ENCODE peak calls at places on chromosome 14, in seven cellular contexts. X is K562, N is GM12892, D is HepG2, J is GM12878, Q is H1, W is SK-N-SH. P is an unnamed sample.

GRCh38 chr14:101292448-101292847 is 268.8 kb upstream of the DIO3 start:
- DNase-seq in X (no peak), N (no peak), D (no peak), J (no peak), Q (no peak), W (no peak), P (no peak)

GRCh38 chr14:49593016-49593415 is 5.7 kb upstream of the LRR1 start:
- DNase-seq in X (no peak), N (no peak), D (no peak), J (no peak), Q (no peak), W (no peak), P (no peak)

GRCh38 chr14:105841022-105842009 is 314.9 kb downstream of the TMEM121 start:
- DNase-seq in X (no peak), N (no peak), D (no peak), J (no peak), Q (no peak), W (no peak), P (no peak)

GRCh38 chr14:91399868-91400640 is 17.6 kb downstream of the CCDC88C start:
- DNase-seq in X (no peak), N (peak; percentile 64), D (no peak), J (no peak), Q (peak; percentile 55), W (no peak), P (no peak)

GRCh38 chr14:38405851-38406630 is 150.1 kb upstream of the CLEC14A start:
- DNase-seq in X (no peak), N (no peak), D (no peak), J (no peak), Q (no peak), W (no peak), P (no peak)

GRCh38 chr14:57293851-57294837 is 25.4 kb downstream of the AP5M1 start:
- DNase-seq in X (no peak), N (no peak), D (no peak), J (no peak), Q (no peak), W (no peak), P (no peak)

GRCh38 chr14:104217486-104218360 is 79.3 kb downstream of the KIF26A start:
- DNase-seq in X (no peak), N (no peak), D (no peak), J (no peak), Q (no peak), W (no peak), P (no peak)

GRCh38 chr14:96574633-96575191 is 72.5 kb downstream of the PAPOLA start:
- DNase-seq in X (no peak), N (no peak), D (no peak), J (no peak), Q (no peak), W (no peak), P (no peak)

GRCh38 chr14:71932229-71932951 is at the start of gene RGS6:
- DNase-seq in X (no peak), N (peak; percentile 52), D (peak; percentile 1), J (no peak), Q (peak; percentile 82), W (peak; percentile 52), P (peak; percentile 53)

GRCh38 chr14:62455446-62455845 is 589.8 kb downstream of the KCNH5 start:
- DNase-seq in X (no peak), N (no peak), D (no peak), J (no peak), Q (no peak), W (no peak), P (no peak)

GRCh38 chr14:93045211-93045674 is 70.5 kb downstream of the ITPK1 start:
- DNase-seq in X (no peak), N (no peak), D (peak; percentile 65), J (no peak), Q (no peak), W (no peak), P (no peak)

GRCh38 chr14:89282191-89282590 is 134.8 kb downstream of the FOXN3 start:
- DNase-seq in X (no peak), N (no peak), D (no peak), J (no peak), Q (no peak), W (no peak), P (no peak)

GRCh38 chr14:89277229-89277628 is 139.8 kb downstream of the FOXN3 start:
- DNase-seq in X (no peak), N (no peak), D (no peak), J (no peak), Q (no peak), W (no peak), P (no peak)

GRCh38 chr14:89276424-89276975 is 140.5 kb downstream of the FOXN3 start:
- DNase-seq in X (no peak), N (peak; percentile 33), D (no peak), J (peak; percentile 94), Q (no peak), W (no peak), P (peak; percentile 30)

GRCh38 chr14:89280612-89281011 is 136.4 kb downstream of the FOXN3 start:
- DNase-seq in X (no peak), N (no peak), D (no peak), J (no peak), Q (no peak), W (no peak), P (no peak)

DNA sequence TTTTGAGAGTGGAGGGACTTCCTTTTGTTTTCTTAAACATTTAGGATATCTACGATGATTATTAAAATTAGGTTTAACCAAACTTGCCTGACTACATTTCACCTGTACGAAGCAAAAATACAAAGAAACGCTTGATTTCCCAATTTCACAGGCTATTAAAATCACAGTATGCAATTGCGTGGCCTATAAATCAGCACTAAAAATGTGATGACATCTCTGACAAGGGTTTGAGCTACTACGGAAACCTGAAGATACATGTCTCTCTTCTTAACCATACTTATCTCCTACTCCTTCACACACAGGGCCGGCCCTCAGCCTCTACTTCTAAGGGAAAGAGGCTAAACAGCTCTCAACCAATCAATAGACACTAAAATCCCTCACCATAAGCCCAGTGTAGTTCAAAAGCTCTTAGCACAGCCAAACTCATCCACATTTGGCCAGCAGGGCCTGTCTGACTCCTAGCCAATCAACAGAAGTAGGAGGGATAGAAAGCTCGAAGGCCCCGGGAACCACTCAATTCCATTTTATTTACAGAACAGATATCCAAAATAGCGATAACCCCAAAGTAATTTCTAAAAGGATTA is 137.3 kb downstream of the FOXN3 start:
- DNase-seq in X (no peak), N (no peak), D (no peak), J (no peak), Q (no peak), W (no peak), P (no peak)
- TF ChIP-seq TAF1 in X (no peak), N (no peak), D (no peak), J (no peak), Q (no peak), W (no peak), P (no peak)

GRCh38 chr14:46384611-46385010 is 267.0 kb downstream of the RPL10L start:
- DNase-seq in X (no peak), N (no peak), D (no peak), J (no peak), Q (no peak), W (no peak), P (no peak)
- TF ChIP-seq TAF1 in X (no peak), N (no peak), D (no peak), J (no peak), Q (no peak), W (no peak), P (no peak)

GRCh38 chr14:54003064-54003463 is 46.4 kb upstream of the BMP4 start:
- DNase-seq in X (no peak), N (no peak), D (peak; percentile 28), J (no peak), Q (no peak), W (no peak), P (no peak)

GRCh38 chr14:54002653-54003052 is 46.0 kb upstream of the BMP4 start:
- DNase-seq in X (no peak), N (no peak), D (no peak), J (no peak), Q (no peak), W (no peak), P (no peak)

GRCh38 chr14:53999061-53999488 is 42.5 kb upstream of the BMP4 start:
- DNase-seq in X (no peak), N (no peak), D (peak; percentile 68), J (no peak), Q (no peak), W (no peak), P (no peak)

GRCh38 chr14:54000341-54000811 is 43.8 kb upstream of the BMP4 start:
- DNase-seq in X (no peak), N (no peak), D (no peak), J (no peak), Q (no peak), W (no peak), P (no peak)

GRCh38 chr14:54001189-54001878 is 44.7 kb upstream of the BMP4 start:
- DNase-seq in X (no peak), N (no peak), D (peak; percentile 72), J (no peak), Q (no peak), W (no peak), P (no peak)
- TF ChIP-seq TAF1 in X (no peak), N (no peak), D (no peak), J (no peak), Q (no peak), W (no peak), P (no peak)

DNA sequence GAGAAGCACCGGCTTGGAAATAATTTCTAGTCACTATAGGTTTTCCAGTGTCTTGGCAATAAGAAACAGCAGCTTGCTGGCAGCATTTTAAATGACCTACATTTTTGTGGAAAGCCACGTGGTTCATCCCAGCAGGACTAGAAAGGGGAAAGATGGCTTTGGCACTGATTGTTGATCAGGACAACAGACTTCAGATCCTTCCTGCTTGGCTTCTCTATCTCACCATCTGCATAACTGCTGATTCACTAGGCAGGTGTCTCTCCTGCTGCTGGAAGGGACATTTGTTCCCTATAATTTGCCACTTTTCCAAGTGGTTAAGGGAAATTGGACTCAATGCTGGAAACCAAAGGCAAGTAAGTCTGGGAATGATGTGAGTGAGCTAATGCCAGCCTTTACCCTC is 131.0 kb downstream of the TTC8 start:
- DNase-seq in X (no peak), N (no peak), D (no peak), J (no peak), Q (no peak), W (no peak), P (no peak)
- TF ChIP-seq TAF1 in X (no peak), N (no peak), D (no peak), J (no peak), Q (no peak), W (no peak), P (no peak)

GRCh38 chr14:103104654-103105511 is 10.4 kb downstream of the EXOC3L4 start:
- DNase-seq in X (peak; percentile 72), N (peak; percentile 92), D (no peak), J (no peak), Q (peak; percentile 93), W (peak; percentile 91), P (peak; percentile 88)
- TF ChIP-seq TAF1 in X (no peak), N (no peak), D (no peak), J (no peak), Q (no peak), W (no peak), P (no peak)

GRCh38 chr14:25090716-25091454 is 40.9 kb upstream of the STXBP6 start:
- DNase-seq in X (no peak), N (no peak), D (no peak), J (no peak), Q (no peak), W (no peak), P (no peak)
- TF ChIP-seq TAF1 in X (no peak), N (no peak), D (no peak), J (no peak), Q (no peak), W (no peak), P (no peak)

GRCh38 chr14:64801800-64802199 is 77.9 kb downstream of the SPTB start:
- DNase-seq in X (peak; percentile 25), N (no peak), D (peak; percentile 18), J (no peak), Q (peak; percentile 75), W (peak; percentile 78), P (no peak)
- TF ChIP-seq TAF1 in X (no peak), N (no peak), D (no peak), J (no peak), Q (no peak), W (no peak), P (no peak)